ENCODE peak calls at places on chromosomes 3 and 15, in four cellular contexts. One of them, this sample, is unnamed.

GRCh38 chr15:44765036-44765435 is 28.7 kb downstream of the TRIM69 start:
- DNase-seq in K562: no peak
- DNase-seq in WTC11: no peak
- DNase-seq in SK-N-SH: no peak
- DNase-seq in this sample: no peak

GRCh38 chr3:87350367-87351199 is 74.2 kb upstream of the POU1F1 start:
- DNase-seq in K562: peak; percentile 43
- DNase-seq in WTC11: no peak
- DNase-seq in SK-N-SH: peak; percentile 46
- DNase-seq in this sample: no peak

GRCh38 chr3:42539871-42540714 is 37.6 kb downstream of the VIPR1 start:
- DNase-seq in K562: peak; percentile 94
- DNase-seq in WTC11: peak; percentile 95
- DNase-seq in SK-N-SH: peak; percentile 71
- DNase-seq in this sample: peak; percentile 97

GRCh38 chr15:95684693-95685115 is 645.8 kb upstream of the NR2F2 start:
- DNase-seq in K562: peak; percentile 44
- DNase-seq in WTC11: no peak
- DNase-seq in SK-N-SH: no peak
- DNase-seq in this sample: no peak

GRCh38 chr3:111662907-111663306 is 67.8 kb upstream of the ZBED2 start:
- DNase-seq in K562: no peak
- DNase-seq in WTC11: no peak
- DNase-seq in SK-N-SH: no peak
- DNase-seq in this sample: no peak

GRCh38 chr15:29873264-29873663 is 51.0 kb upstream of the TJP1 start:
- DNase-seq in K562: no peak
- DNase-seq in WTC11: no peak
- DNase-seq in SK-N-SH: no peak
- DNase-seq in this sample: no peak

GRCh38 chr3:159839561-159840379 is 148.9 kb upstream of the IL12A start:
- DNase-seq in K562: no peak
- DNase-seq in WTC11: peak; percentile 75
- DNase-seq in SK-N-SH: peak; percentile 81
- DNase-seq in this sample: peak; percentile 76

GRCh38 chr3:149575213-149575961 is 82.4 kb downstream of the WWTR1 start:
- DNase-seq in K562: no peak
- DNase-seq in WTC11: no peak
- DNase-seq in SK-N-SH: no peak
- DNase-seq in this sample: no peak

GRCh38 chr3:159854500-159855124 is 134.0 kb upstream of the IL12A start:
- DNase-seq in K562: no peak
- DNase-seq in WTC11: no peak
- DNase-seq in SK-N-SH: no peak
- DNase-seq in this sample: no peak

GRCh38 chr3:151008699-151009098 is 36.2 kb upstream of the CLRN1 start:
- DNase-seq in K562: no peak
- DNase-seq in WTC11: no peak
- DNase-seq in SK-N-SH: peak; percentile 8
- DNase-seq in this sample: no peak

GRCh38 chr3:46541856-46542255 is 24.2 kb downstream of the LRRC2 start:
- DNase-seq in K562: no peak
- DNase-seq in WTC11: no peak
- DNase-seq in SK-N-SH: no peak
- DNase-seq in this sample: no peak

GRCh38 chr3:39166134-39166710 is 12.8 kb upstream of the CSRNP1 start:
- DNase-seq in K562: no peak
- DNase-seq in WTC11: no peak
- DNase-seq in SK-N-SH: no peak
- DNase-seq in this sample: no peak

GRCh38 chr3:64161481-64161952 is 63.7 kb downstream of the PRICKLE2 start:
- DNase-seq in K562: no peak
- DNase-seq in WTC11: no peak
- DNase-seq in SK-N-SH: no peak
- DNase-seq in this sample: no peak

GRCh38 chr3:56864090-56864489 is 62.3 kb upstream of the ARHGEF3 start:
- DNase-seq in K562: no peak
- DNase-seq in WTC11: no peak
- DNase-seq in SK-N-SH: no peak
- DNase-seq in this sample: no peak

GRCh38 chr15:93040288-93041158 is 48.5 kb downstream of the RGMA start:
- DNase-seq in K562: no peak
- DNase-seq in WTC11: peak; percentile 6
- DNase-seq in SK-N-SH: peak; percentile 4
- DNase-seq in this sample: no peak
- TF ChIP-seq TEAD4 in K562: no peak
- TF ChIP-seq TEAD4 in WTC11: no peak
- TF ChIP-seq TEAD4 in SK-N-SH: no peak
- TF ChIP-seq TEAD4 in this sample: no peak

GRCh38 chr3:65808407-65808806 is 230.3 kb downstream of the MAGI1 start:
- DNase-seq in K562: no peak
- DNase-seq in WTC11: no peak
- DNase-seq in SK-N-SH: no peak
- DNase-seq in this sample: no peak
- TF ChIP-seq TEAD4 in K562: no peak
- TF ChIP-seq TEAD4 in WTC11: no peak
- TF ChIP-seq TEAD4 in SK-N-SH: no peak
- TF ChIP-seq TEAD4 in this sample: no peak

GRCh38 chr3:145780301-145780700 is 380.7 kb downstream of the PLOD2 start:
- DNase-seq in K562: no peak
- DNase-seq in WTC11: no peak
- DNase-seq in SK-N-SH: no peak
- DNase-seq in this sample: no peak

DNA sequence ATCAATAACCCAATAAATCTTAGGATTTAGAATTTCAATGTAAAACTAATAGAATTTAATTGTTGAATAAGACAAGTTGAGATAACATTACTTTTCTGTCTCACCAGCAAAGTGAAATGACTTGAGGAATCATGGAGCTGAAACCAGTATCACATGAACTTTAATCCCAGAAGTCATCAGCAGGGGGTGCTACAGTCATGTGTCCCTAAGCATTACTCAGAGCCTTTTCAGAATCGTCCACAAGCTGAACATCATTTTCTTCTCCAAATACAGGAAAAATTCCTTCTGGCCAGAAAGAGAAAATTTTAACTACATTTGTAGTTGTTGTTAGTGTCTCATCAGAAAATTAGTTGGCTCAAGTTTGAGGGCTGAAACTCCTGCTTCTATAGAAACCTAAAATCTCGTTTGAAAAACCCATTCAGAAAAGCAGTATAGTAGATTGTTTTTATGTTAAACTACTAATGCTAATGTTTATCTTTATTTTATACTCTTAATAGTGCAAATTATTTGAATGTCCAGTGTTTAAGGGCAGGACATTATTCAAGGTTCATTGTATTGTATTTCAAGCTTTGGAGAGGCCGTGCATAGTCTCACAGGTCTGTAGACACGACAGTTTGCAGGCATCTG is 384.1 kb downstream of the PLOD2 start:
- DNase-seq in K562: peak; percentile 22
- DNase-seq in WTC11: peak; percentile 42
- DNase-seq in SK-N-SH: peak; percentile 10
- DNase-seq in this sample: peak; percentile 13
- TF ChIP-seq TEAD4 in K562: no peak
- TF ChIP-seq TEAD4 in WTC11: no peak
- TF ChIP-seq TEAD4 in SK-N-SH: no peak
- TF ChIP-seq TEAD4 in this sample: no peak

GRCh38 chr15:65937046-65937445 is 67.8 kb downstream of the RAB11A start:
- DNase-seq in K562: no peak
- DNase-seq in WTC11: no peak
- DNase-seq in SK-N-SH: no peak
- DNase-seq in this sample: no peak
- TF ChIP-seq TEAD4 in K562: no peak
- TF ChIP-seq TEAD4 in WTC11: no peak
- TF ChIP-seq TEAD4 in SK-N-SH: no peak
- TF ChIP-seq TEAD4 in this sample: no peak

DNA sequence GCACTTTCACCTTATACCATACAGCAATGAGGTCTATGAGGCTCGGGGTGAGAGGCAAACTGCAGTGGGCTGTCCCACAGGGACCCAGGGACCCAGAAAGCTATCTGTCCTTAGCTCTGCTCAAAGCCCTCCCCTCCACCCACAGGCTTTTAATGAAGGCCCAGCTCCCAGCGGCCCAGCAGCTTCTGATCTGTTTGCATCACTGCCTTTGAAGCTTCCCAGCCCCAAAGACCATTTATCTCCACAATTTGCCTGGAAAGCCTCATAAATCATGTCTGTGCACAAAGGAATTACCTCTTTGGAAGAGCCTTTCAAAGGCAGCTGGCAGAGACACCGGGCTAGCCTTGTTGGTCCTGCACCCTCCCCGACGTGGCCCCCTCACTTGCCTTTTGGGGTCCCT is 123.9 kb downstream of the RAB11A start:
- DNase-seq in K562: no peak
- DNase-seq in WTC11: no peak
- DNase-seq in SK-N-SH: peak; percentile 53
- DNase-seq in this sample: no peak
- TF ChIP-seq TEAD4 in K562: no peak
- TF ChIP-seq TEAD4 in WTC11: no peak
- TF ChIP-seq TEAD4 in SK-N-SH: no peak
- TF ChIP-seq TEAD4 in this sample: no peak

GRCh38 chr15:93451265-93451664 is 362.3 kb upstream of the RGMA start:
- DNase-seq in K562: no peak
- DNase-seq in WTC11: no peak
- DNase-seq in SK-N-SH: no peak
- DNase-seq in this sample: no peak

GRCh38 chr15:93458567-93458966 is 369.6 kb upstream of the RGMA start:
- DNase-seq in K562: no peak
- DNase-seq in WTC11: no peak
- DNase-seq in SK-N-SH: no peak
- DNase-seq in this sample: no peak

GRCh38 chr15:93452537-93453211 is 363.7 kb upstream of the RGMA start:
- DNase-seq in K562: no peak
- DNase-seq in WTC11: no peak
- DNase-seq in SK-N-SH: no peak
- DNase-seq in this sample: no peak

GRCh38 chr15:93451822-93452221 is 362.8 kb upstream of the RGMA start:
- DNase-seq in K562: no peak
- DNase-seq in WTC11: no peak
- DNase-seq in SK-N-SH: no peak
- DNase-seq in this sample: no peak

DNA sequence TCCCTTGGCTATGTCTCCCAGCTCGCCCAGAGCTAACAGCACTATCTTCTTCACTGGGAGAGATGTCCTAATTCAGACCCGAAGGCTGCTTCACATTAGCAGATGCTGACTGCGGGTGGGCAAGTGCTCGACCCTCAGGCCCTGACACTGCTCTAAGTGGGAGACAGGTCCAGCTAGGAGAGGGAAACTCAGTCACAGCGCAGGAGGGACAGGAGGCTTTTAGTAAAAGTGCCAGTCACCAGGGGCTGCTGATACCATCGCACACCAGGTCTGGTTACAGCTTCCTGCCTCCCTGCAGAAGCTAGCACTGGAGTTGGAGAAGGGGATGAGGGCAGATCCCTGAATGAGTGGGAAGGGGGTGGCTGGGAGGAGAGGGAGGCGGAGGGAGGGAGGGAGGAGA is 365.8 kb upstream of the RGMA start:
- DNase-seq in K562: no peak
- DNase-seq in WTC11: no peak
- DNase-seq in SK-N-SH: peak; percentile 78
- DNase-seq in this sample: no peak
- TF ChIP-seq TEAD4 in K562: no peak
- TF ChIP-seq TEAD4 in WTC11: no peak
- TF ChIP-seq TEAD4 in SK-N-SH: no peak
- TF ChIP-seq TEAD4 in this sample: no peak

GRCh38 chr3:52228751-52229291 is 3.4 kb upstream of the TLR9 start:
- DNase-seq in K562: no peak
- DNase-seq in WTC11: no peak
- DNase-seq in SK-N-SH: no peak
- DNase-seq in this sample: no peak
- TF ChIP-seq TEAD4 in K562: no peak
- TF ChIP-seq TEAD4 in WTC11: no peak
- TF ChIP-seq TEAD4 in SK-N-SH: no peak
- TF ChIP-seq TEAD4 in this sample: no peak